ENCODE peak calls at places on chromosomes 1 and 21, in five cellular contexts. F, R, A, Q and O are unnamed samples.

GRCh38 chr1:226268421-226269124 is 40.4 kb downstream of the LIN9 start:
- DNase-seq in F (no peak), R (peak; percentile 64), A (no peak), Q (no peak), O (no peak)

GRCh38 chr1:46190539-46190938 is 7.7 kb downstream of the POMGNT1 start:
- DNase-seq in F (no peak), R (no peak), A (no peak), Q (no peak), O (no peak)

GRCh38 chr1:115031595-115031994 is 2.0 kb downstream of the TSHB start:
- DNase-seq in F (no peak), R (no peak), A (no peak), Q (no peak), O (no peak)

GRCh38 chr1:19559641-19560040 is 74.3 kb upstream of the CAPZB start:
- DNase-seq in F (no peak), R (peak; percentile 51), A (no peak), Q (no peak), O (peak; percentile 62)

GRCh38 chr1:11576109-11576875 is 77.9 kb downstream of the FBXO2 start:
- DNase-seq in F (no peak), R (no peak), A (no peak), Q (no peak), O (no peak)

GRCh38 chr1:46134660-46135331 is 2.4 kb upstream of the PIK3R3 start:
- DNase-seq in F (no peak), R (peak; percentile 90), A (peak; percentile 59), Q (no peak), O (peak; percentile 34)

GRCh38 chr1:50841791-50842387 is 118.2 kb downstream of the FAF1 start:
- DNase-seq in F (no peak), R (no peak), A (no peak), Q (no peak), O (no peak)

GRCh38 chr1:182927693-182928433 is 25.1 kb downstream of the SHCBP1L start:
- DNase-seq in F (no peak), R (no peak), A (no peak), Q (no peak), O (no peak)

GRCh38 chr1:165580931-165581871 is 37.4 kb downstream of the LRRC52 start:
- DNase-seq in F (no peak), R (no peak), A (no peak), Q (no peak), O (no peak)

GRCh38 chr1:19348441-19349198 is 36.5 kb downstream of the SLC66A1 start:
- DNase-seq in F (no peak), R (no peak), A (no peak), Q (no peak), O (no peak)

GRCh38 chr21:33968082-33968997 is 52.7 kb upstream of the ATP5PO start:
- DNase-seq in F (no peak), R (peak; percentile 90), A (no peak), Q (no peak), O (peak; percentile 64)

GRCh38 chr1:220511785-220512184 is 16.2 kb upstream of the MARK1 start:
- DNase-seq in F (no peak), R (peak; percentile 37), A (no peak), Q (no peak), O (no peak)

GRCh38 chr1:145711213-145711651 is 4.1 kb upstream of the PDZK1 start:
- DNase-seq in F (no peak), R (no peak), A (peak; percentile 19), Q (no peak), O (no peak)

GRCh38 chr1:248812736-248813425 is 12.8 kb downstream of the SH3BP5L start:
- DNase-seq in F (no peak), R (no peak), A (no peak), Q (no peak), O (no peak)

GRCh38 chr1:248810000-248810726 is 15.6 kb downstream of the SH3BP5L start:
- DNase-seq in F (no peak), R (no peak), A (no peak), Q (no peak), O (no peak)

GRCh38 chr1:248811514-248812490 is 13.9 kb downstream of the SH3BP5L start:
- DNase-seq in F (no peak), R (no peak), A (no peak), Q (no peak), O (no peak)

GRCh38 chr1:248808876-248809275 is 16.8 kb downstream of the SH3BP5L start:
- DNase-seq in F (no peak), R (no peak), A (no peak), Q (no peak), O (no peak)

GRCh38 chr1:248810727-248811513 is 14.8 kb downstream of the SH3BP5L start:
- DNase-seq in F (no peak), R (peak; percentile 89), A (no peak), Q (no peak), O (no peak)
- H3K36me3 ChIP-seq in F (no peaks in the 10 kb centered on the region), R (peaks cover 42% of the 10 kb centered on the region), A (peaks cover 11% of the 10 kb centered on the region), Q (no peaks in the 10 kb centered on the region), O (peaks cover 40% of the 10 kb centered on the region)

DNA sequence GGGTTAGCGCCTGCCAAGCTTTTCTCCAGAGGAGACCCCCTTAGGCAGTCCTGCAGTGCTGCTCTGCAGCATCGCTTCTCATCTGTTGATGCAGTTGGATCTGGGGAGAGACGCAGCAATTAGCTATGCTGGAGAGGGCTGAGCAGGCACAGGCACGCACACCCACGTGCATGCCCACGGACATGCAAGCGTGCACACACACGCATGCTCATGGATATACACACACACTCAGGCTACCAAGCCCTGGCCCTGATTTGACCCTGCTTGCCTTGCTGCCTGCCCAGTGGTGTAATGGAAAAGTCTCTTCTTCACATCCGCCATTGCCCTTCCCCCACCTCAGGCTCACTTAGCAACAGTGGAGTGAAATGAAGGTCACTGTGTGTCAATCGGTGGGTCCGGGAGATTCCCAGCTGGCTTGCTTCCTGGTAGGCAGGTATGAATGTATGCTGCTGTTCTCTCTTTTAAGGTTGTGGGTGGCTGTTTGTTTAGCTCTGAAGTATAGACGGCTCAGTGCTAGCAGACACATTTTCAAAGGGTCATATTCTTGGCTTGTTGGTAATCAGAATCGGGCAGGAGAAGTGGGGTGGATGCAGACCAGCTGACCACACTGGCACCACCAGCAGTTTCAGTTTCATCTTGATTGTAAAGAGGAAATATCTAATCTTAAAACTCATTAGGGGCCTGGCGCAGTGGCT is 9.5 kb downstream of the ATP1B1 start:
- DNase-seq in F (no peak), R (no peak), A (peak; percentile 55), Q (peak; percentile 40), O (peak; percentile 47)
- H3K4me3 ChIP-seq in F (no peak overlapping the region), R (no peak overlapping the region), A (no peak overlapping the region), Q (no peak overlapping the region), O (no peak overlapping the region)

DNA sequence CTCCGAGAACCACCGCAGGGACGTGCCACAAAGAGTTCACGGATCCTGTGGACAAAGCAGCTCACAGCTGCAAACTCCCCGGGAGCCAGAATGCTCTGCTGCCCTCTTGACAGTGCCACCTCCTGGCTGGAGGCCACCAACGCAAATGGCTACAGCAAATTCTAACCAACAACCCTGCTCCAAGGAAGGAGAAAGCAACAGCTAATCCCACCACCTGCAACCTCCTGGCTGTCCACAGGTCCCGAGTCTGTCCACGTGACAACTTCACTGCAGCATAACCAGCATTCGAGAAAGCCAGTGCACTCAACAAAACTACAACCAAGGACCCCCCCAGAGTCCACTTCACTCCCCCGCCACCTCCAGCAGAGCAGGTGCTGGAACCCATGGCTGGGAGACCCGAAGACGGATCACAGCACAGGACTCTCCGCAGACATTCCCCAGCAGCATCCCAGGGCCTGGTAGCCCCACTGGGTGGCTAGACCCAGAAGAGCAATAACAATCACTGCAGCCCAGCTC is 17.3 kb downstream of the POFUT2 start:
- DNase-seq in F (peak; percentile 6), R (peak; percentile 48), A (no peak), Q (peak; percentile 25), O (no peak)
- TF ChIP-seq CTCF in F (no peak), R (peak; percentile 70), A (no peak), Q (no peak), O (peak; percentile 66)

GRCh38 chr1:212884592-212884991 is 26.5 kb downstream of the FLVCR1 start:
- DNase-seq in F (no peak), R (no peak), A (no peak), Q (no peak), O (no peak)
- H3K36me3 ChIP-seq in F (no peaks in the 10 kb centered on the region), R (peaks cover 41% of the 10 kb centered on the region), A (no peaks in the 10 kb centered on the region), Q (no peaks in the 10 kb centered on the region), O (peaks cover 37% of the 10 kb centered on the region)

GRCh38 chr1:181092883-181093282 is 4.4 kb downstream of the IER5 start:
- DNase-seq in F (no peak), R (no peak), A (no peak), Q (no peak), O (no peak)
- H3K4me3 ChIP-seq in F (no peak overlapping the region), R (peak overlapping the region; percentile 99), A (no peak overlapping the region), Q (no peak overlapping the region), O (no peak overlapping the region)

GRCh38 chr21:31885146-31885545 is 12.3 kb downstream of the HUNK start:
- DNase-seq in F (no peak), R (no peak), A (no peak), Q (no peak), O (no peak)
- TF ChIP-seq CTCF in F (no peak), R (no peak), A (no peak), Q (no peak), O (no peak)